ENCODE peak calls at places on chromosomes 6 and 20, in four cellular contexts. F is IMR-90, S is testis, I is adrenal gland. B is an unnamed sample. For H3K4me1, the result is how much of the 10 kb centered on the place peaks cover.

GRCh38 chr6:137926207-137926731 is 59.2 kb downstream of the TNFAIP3 start:
- DNase-seq in F (peak), S (no peak), I (no peak), B (no peak)

GRCh38 chr20:8918145-8918544 is 150.7 kb upstream of the PLCB4 start:
- DNase-seq in F (no peak), S (no peak), I (no peak), B (no peak)

GRCh38 chr6:156943167-156943566 is 166.0 kb downstream of the ARID1B start:
- DNase-seq in F (no peak), S (no peak), I (no peak), B (no peak)

GRCh38 chr6:111888928-111889696 is 15.9 kb upstream of the FYN start:
- DNase-seq in F (peak), S (peak), I (peak), B (no peak)

GRCh38 chr20:1291191-1291741 is 25.2 kb downstream of the SNPH start:
- DNase-seq in F (peak), S (no peak), I (no peak), B (no peak)

GRCh38 chr6:118748311-118749062 is 97.1 kb upstream of the CEP85L start:
- DNase-seq in F (peak), S (peak), I (peak), B (peak)

GRCh38 chr20:50642288-50642803 is 49.0 kb downstream of the RIPOR3 start:
- DNase-seq in F (no peak), S (no peak), I (no peak), B (no peak)

GRCh38 chr6:10414766-10415592 is at the start of gene TFAP2A:
- DNase-seq in F (peak), S (no peak), I (no peak), B (no peak)

GRCh38 chr6:138480279-138480949 is 18.9 kb downstream of the NHSL1 start:
- DNase-seq in F (no peak), S (no peak), I (no peak), B (no peak)

GRCh38 chr20:48025661-48026060 is 240.4 kb upstream of the SULF2 start:
- DNase-seq in F (no peak), S (no peak), I (no peak), B (no peak)

GRCh38 chr6:161001421-161001820 is 9.9 kb downstream of the MAP3K4 start:
- DNase-seq in F (no peak), S (no peak), I (no peak), B (peak)

GRCh38 chr20:9440891-9441290 is 73.5 kb upstream of the LAMP5 start:
- DNase-seq in F (peak), S (no peak), I (no peak), B (no peak)

GRCh38 chr6:34132486-34133185 is 13.3 kb downstream of the GRM4 start:
- DNase-seq in F (peak), S (peak), I (peak), B (no peak)

GRCh38 chr6:42911171-42912021 is 4.5 kb upstream of the PTCRA start:
- DNase-seq in F (no peak), S (peak), I (no peak), B (no peak)

GRCh38 chr20:20360464-20360863 is 7.4 kb upstream of the INSM1 start:
- DNase-seq in F (peak), S (peak), I (peak), B (peak)

GRCh38 chr6:21808551-21809181 is 215.1 kb downstream of the SOX4 start:
- DNase-seq in F (no peak), S (peak), I (no peak), B (no peak)

GRCh38 chr6:12439296-12439695 is 149.1 kb downstream of the EDN1 start:
- DNase-seq in F (no peak), S (no peak), I (no peak), B (no peak)

GRCh38 chr6:19712012-19712688 is 125.0 kb upstream of the ID4 start:
- DNase-seq in F (no peak), S (no peak), I (no peak), B (no peak)

GRCh38 chr6:13586936-13587542 is 12.6 kb downstream of the SIRT5 start:
- DNase-seq in F (peak), S (no peak), I (no peak), B (no peak)

GRCh38 chr6:166754218-166755030 is 127.4 kb upstream of the RPS6KA2 start:
- DNase-seq in F (no peak), S (no peak), I (no peak), B (no peak)
- H3K4me1 ChIP-seq in F (under half), S (under half), I (under half), B (under half)

DNA sequence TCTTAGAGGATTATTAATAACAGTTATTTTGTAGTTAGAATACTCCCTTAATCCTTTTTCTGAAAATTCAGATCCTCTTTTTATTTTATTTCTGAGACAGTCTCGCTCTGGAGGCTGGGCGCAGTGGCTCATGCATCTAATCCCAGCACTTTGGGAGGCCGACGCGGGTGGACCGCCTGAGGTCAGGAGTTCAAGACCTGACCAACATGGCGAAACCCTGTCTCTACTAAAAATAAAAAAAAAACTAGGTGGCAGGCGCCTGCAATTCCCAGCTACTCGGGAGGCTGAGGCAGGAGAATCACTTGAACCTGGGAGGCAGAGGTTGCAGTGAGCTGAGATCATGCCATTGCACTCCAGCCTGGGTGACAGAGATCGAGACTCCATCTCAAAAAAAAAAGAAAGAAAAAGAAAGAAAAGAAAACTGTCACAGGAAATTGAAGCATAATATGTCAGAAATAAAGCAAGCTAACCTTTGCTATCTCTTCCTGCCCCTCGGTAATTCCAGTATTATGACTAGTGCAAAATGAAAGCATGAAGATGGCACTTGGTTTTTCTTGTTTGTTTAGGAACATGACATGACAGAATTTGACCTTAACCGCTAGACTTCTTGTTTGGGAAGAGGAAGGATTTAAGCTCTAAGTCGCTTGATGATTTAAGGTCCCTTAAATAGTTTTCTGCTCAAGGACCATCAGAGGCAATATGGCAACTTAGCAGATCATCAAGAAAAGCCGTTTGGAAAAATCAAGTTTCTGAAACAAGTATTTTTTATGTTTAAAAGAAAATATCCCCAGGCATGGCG is 1.8 kb upstream of the RBM39 start:
- DNase-seq in F (peak), S (no peak), I (no peak), B (no peak)
- H3K4me3 ChIP-seq in F (no peak), S (no peak), I (peak), B (no peak)

DNA sequence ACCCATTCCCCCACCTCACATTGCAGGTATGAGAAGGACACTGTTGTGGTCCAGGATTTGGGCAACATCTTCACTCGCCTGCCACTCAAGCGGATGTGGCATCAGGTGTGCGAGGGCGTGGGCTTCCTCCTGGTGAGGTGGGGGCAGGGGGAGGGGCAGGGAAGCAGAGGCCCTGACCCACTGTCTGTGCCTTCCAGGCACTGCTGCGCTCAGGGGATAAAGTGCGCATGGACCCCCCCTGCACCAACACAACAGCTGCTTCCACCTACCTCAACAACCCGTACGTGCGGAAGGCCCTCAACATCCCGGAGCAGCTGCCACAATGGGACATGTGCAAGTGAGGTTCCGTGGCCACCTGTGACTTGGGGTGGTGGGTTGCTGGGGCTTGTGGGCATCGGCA is 3.7 kb downstream of the CTSA start:
- DNase-seq in F (no peak), S (no peak), I (no peak), B (no peak)
- TF ChIP-seq POLR2A in F (no peak), S (no peak), I (no peak), B (no peak)

DNA sequence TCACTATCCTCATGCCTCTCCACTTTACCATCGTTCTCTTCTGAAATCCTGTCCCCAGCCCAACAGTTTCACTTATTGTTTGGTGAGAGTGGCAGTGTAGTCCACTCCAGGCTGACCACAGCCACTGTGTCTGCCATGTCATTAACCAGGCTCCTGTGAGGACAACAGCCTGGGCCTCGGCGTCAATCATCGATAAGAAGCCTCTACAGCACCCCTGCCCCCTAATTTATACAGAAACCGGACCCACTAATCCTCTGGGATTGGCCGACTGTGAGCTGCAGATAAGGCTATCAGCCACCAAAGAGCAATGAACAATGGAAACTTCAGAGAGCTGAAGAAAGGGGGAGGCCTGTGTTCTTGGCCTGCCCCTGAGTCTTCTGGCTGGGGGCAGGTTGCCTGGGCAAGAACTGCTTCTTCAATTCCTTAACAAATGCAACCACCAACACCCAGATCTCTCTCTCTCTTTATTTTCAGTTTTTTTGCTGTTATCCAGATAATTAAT is 3.4 kb downstream of the EGFL8 start:
- DNase-seq in F (no peak), S (peak), I (no peak), B (no peak)
- H3K4me1 ChIP-seq in F (under half), S (under half), I (under half), B (under half)

GRCh38 chr20:15332711-15333160 is 995.3 kb upstream of the FLRT3 start:
- DNase-seq in F (no peak), S (no peak), I (no peak), B (no peak)
- H3K4me3 ChIP-seq in F (no peak), S (no peak), I (no peak), B (no peak)